ENCODE peak calls at places on chromosomes 6 and 20, in eight cellular contexts. Y, J, X, A, E, H, T and G are unnamed samples.

GRCh38 chr20:19495905-19496703 is 262.0 kb upstream of the RIN2 start:
- DNase-seq in Y (no peak), J (no peak), X (no peak), A (no peak), E (no peak), H (no peak), T (no peak), G (no peak)

GRCh38 chr6:127032971-127033370 is 85.5 kb upstream of the RSPO3 start:
- DNase-seq in Y (no peak), J (no peak), X (no peak), A (no peak), E (no peak), H (no peak), T (no peak), G (no peak)

GRCh38 chr6:148771212-148771601 is 24.4 kb downstream of the UST start:
- DNase-seq in Y (no peak), J (no peak), X (no peak), A (no peak), E (no peak), H (no peak), T (no peak), G (no peak)

GRCh38 chr6:108897371-108897770 is 49.1 kb downstream of the ARMC2 start:
- DNase-seq in Y (no peak), J (no peak), X (no peak), A (no peak), E (no peak), H (peak; percentile 36), T (no peak), G (no peak)

GRCh38 chr6:34559651-34560365 is 3.7 kb upstream of the SPDEF start:
- DNase-seq in Y (no peak), J (no peak), X (no peak), A (no peak), E (no peak), H (no peak), T (no peak), G (no peak)

GRCh38 chr6:125789167-125789566 is 1.6 kb upstream of the NCOA7 start:
- DNase-seq in Y (no peak), J (no peak), X (no peak), A (no peak), E (no peak), H (no peak), T (no peak), G (no peak)

GRCh38 chr6:148538251-148539190 is 195.9 kb downstream of the SASH1 start:
- DNase-seq in Y (no peak), J (no peak), X (no peak), A (no peak), E (no peak), H (no peak), T (no peak), G (no peak)

GRCh38 chr6:118632359-118632758 is 19.0 kb downstream of the CEP85L start:
- DNase-seq in Y (peak; percentile 38), J (no peak), X (no peak), A (no peak), E (no peak), H (no peak), T (no peak), G (peak; percentile 53)

GRCh38 chr6:42368156-42368555 is 83.6 kb downstream of the TRERF1 start:
- DNase-seq in Y (peak; percentile 80), J (no peak), X (peak; percentile 71), A (no peak), E (no peak), H (no peak), T (no peak), G (peak; percentile 64)

GRCh38 chr20:56769971-56770570 is 141.0 kb downstream of the TFAP2C start:
- DNase-seq in Y (no peak), J (no peak), X (no peak), A (no peak), E (no peak), H (no peak), T (no peak), G (no peak)

GRCh38 chr6:9062581-9062980 is 627.2 kb upstream of the SLC35B3 start:
- DNase-seq in Y (no peak), J (no peak), X (no peak), A (no peak), E (no peak), H (no peak), T (no peak), G (no peak)

GRCh38 chr6:34205466-34205865 is 31.2 kb upstream of the HMGA1 start:
- DNase-seq in Y (no peak), J (no peak), X (no peak), A (no peak), E (no peak), H (no peak), T (no peak), G (no peak)

GRCh38 chr6:100851819-100852218 is 29.3 kb downstream of the ASCC3 start:
- DNase-seq in Y (no peak), J (no peak), X (no peak), A (no peak), E (no peak), H (no peak), T (no peak), G (no peak)

GRCh38 chr20:40175296-40175695 is 513.7 kb downstream of the MAFB start:
- DNase-seq in Y (no peak), J (no peak), X (no peak), A (no peak), E (no peak), H (no peak), T (no peak), G (no peak)

GRCh38 chr6:90156861-90157260 is 139.8 kb downstream of the BACH2 start:
- DNase-seq in Y (peak; percentile 45), J (no peak), X (no peak), A (no peak), E (no peak), H (no peak), T (no peak), G (peak; percentile 55)

GRCh38 chr20:888057-888456 is 28.1 kb downstream of the ANGPT4 start:
- DNase-seq in Y (no peak), J (no peak), X (no peak), A (no peak), E (no peak), H (no peak), T (no peak), G (no peak)

GRCh38 chr6:157800420-157801237 is 22.4 kb upstream of the SNX9 start:
- DNase-seq in Y (peak; percentile 63), J (no peak), X (peak; percentile 79), A (no peak), E (no peak), H (no peak), T (no peak), G (peak; percentile 60)

GRCh38 chr6:169428532-169428931 is 174.9 kb upstream of the THBS2 start:
- DNase-seq in Y (no peak), J (no peak), X (no peak), A (no peak), E (no peak), H (no peak), T (no peak), G (no peak)

GRCh38 chr6:156616495-156616894 is 160.7 kb upstream of the ARID1B start:
- DNase-seq in Y (no peak), J (no peak), X (no peak), A (no peak), E (no peak), H (no peak), T (no peak), G (no peak)

GRCh38 chr20:62252342-62252966 is 14.1 kb downstream of the OSBPL2 start:
- DNase-seq in Y (no peak), J (no peak), X (no peak), A (no peak), E (no peak), H (no peak), T (no peak), G (no peak)

GRCh38 chr20:11221046-11221445 is 547.2 kb upstream of the JAG1 start:
- DNase-seq in Y (no peak), J (no peak), X (no peak), A (no peak), E (no peak), H (no peak), T (no peak), G (no peak)

GRCh38 chr6:113776998-113777397 is 80.1 kb upstream of the MARCKS start:
- DNase-seq in Y (no peak), J (no peak), X (no peak), A (no peak), E (peak; percentile 31), H (no peak), T (no peak), G (no peak)

GRCh38 chr20:2879148-2879547 is 5.9 kb downstream of the PTPRA start:
- DNase-seq in Y (no peak), J (no peak), X (no peak), A (peak; percentile 17), E (no peak), H (peak; percentile 92), T (no peak), G (no peak)